ENCODE peak calls at places on chromosomes 3 and 15, in five cellular contexts. One of them, this sample, is unnamed.

GRCh38 chr3:133264920-133265319 is 134.9 kb upstream of the BFSP2 start:
- DNase-seq in stomach: no peak
- DNase-seq in H9: no peak
- DNase-seq in CD4-positive, alpha-beta memory T cell: no peak
- DNase-seq in CD4-positive, alpha-beta T cell: no peak
- DNase-seq in this sample: no peak

GRCh38 chr15:77719450-77719849 is 86.7 kb upstream of the LINGO1 start:
- DNase-seq in stomach: no peak
- DNase-seq in H9: no peak
- DNase-seq in CD4-positive, alpha-beta memory T cell: no peak
- DNase-seq in CD4-positive, alpha-beta T cell: no peak
- DNase-seq in this sample: no peak

GRCh38 chr15:45131510-45131909 is 1.7 kb downstream of the DUOX1 start:
- DNase-seq in stomach: no peak
- DNase-seq in H9: no peak
- DNase-seq in CD4-positive, alpha-beta memory T cell: no peak
- DNase-seq in CD4-positive, alpha-beta T cell: no peak
- DNase-seq in this sample: no peak

GRCh38 chr15:41936649-41937567 is 35.4 kb downstream of the EHD4 start:
- DNase-seq in stomach: peak
- DNase-seq in H9: no peak
- DNase-seq in CD4-positive, alpha-beta memory T cell: peak
- DNase-seq in CD4-positive, alpha-beta T cell: peak
- DNase-seq in this sample: peak

GRCh38 chr3:81339040-81339845 is 422.2 kb downstream of the GBE1 start:
- DNase-seq in stomach: no peak
- DNase-seq in H9: no peak
- DNase-seq in CD4-positive, alpha-beta memory T cell: no peak
- DNase-seq in CD4-positive, alpha-beta T cell: no peak
- DNase-seq in this sample: no peak

GRCh38 chr15:67691450-67691849 is 133.9 kb upstream of the SKOR1 start:
- DNase-seq in stomach: no peak
- DNase-seq in H9: no peak
- DNase-seq in CD4-positive, alpha-beta memory T cell: no peak
- DNase-seq in CD4-positive, alpha-beta T cell: no peak
- DNase-seq in this sample: no peak

GRCh38 chr15:78625621-78626280 is 5.0 kb upstream of the CHRNA3 start:
- DNase-seq in stomach: peak
- DNase-seq in H9: no peak
- DNase-seq in CD4-positive, alpha-beta memory T cell: no peak
- DNase-seq in CD4-positive, alpha-beta T cell: no peak
- DNase-seq in this sample: no peak

GRCh38 chr3:161602451-161602850 is 105.8 kb downstream of the OTOL1 start:
- DNase-seq in stomach: no peak
- DNase-seq in H9: no peak
- DNase-seq in CD4-positive, alpha-beta memory T cell: no peak
- DNase-seq in CD4-positive, alpha-beta T cell: no peak
- DNase-seq in this sample: no peak

GRCh38 chr3:192833177-192833890 is 84.3 kb downstream of the MB21D2 start:
- DNase-seq in stomach: no peak
- DNase-seq in H9: no peak
- DNase-seq in CD4-positive, alpha-beta memory T cell: no peak
- DNase-seq in CD4-positive, alpha-beta T cell: no peak
- DNase-seq in this sample: no peak

GRCh38 chr3:141710888-141711616 is 27.0 kb upstream of the RNF7 start:
- DNase-seq in stomach: no peak
- DNase-seq in H9: no peak
- DNase-seq in CD4-positive, alpha-beta memory T cell: no peak
- DNase-seq in CD4-positive, alpha-beta T cell: no peak
- DNase-seq in this sample: no peak
- H3K27ac ChIP-seq in stomach: no peak
- H3K27ac ChIP-seq in H9: no peak
- H3K27ac ChIP-seq in CD4-positive, alpha-beta memory T cell: no peak
- H3K27ac ChIP-seq in CD4-positive, alpha-beta T cell: no peak
- H3K27ac ChIP-seq in this sample: no peak

GRCh38 chr3:38149701-38150100 is 11.2 kb downstream of the MYD88 start:
- DNase-seq in stomach: no peak
- DNase-seq in H9: no peak
- DNase-seq in CD4-positive, alpha-beta memory T cell: no peak
- DNase-seq in CD4-positive, alpha-beta T cell: no peak
- DNase-seq in this sample: no peak

GRCh38 chr3:38153221-38153620 is 12.1 kb upstream of the OXSR1 start:
- DNase-seq in stomach: no peak
- DNase-seq in H9: no peak
- DNase-seq in CD4-positive, alpha-beta memory T cell: no peak
- DNase-seq in CD4-positive, alpha-beta T cell: no peak
- DNase-seq in this sample: no peak

GRCh38 chr3:38151667-38152265 is 13.3 kb downstream of the MYD88 start:
- DNase-seq in stomach: peak
- DNase-seq in H9: no peak
- DNase-seq in CD4-positive, alpha-beta memory T cell: peak
- DNase-seq in CD4-positive, alpha-beta T cell: no peak
- DNase-seq in this sample: peak

GRCh38 chr3:38152660-38153059 is 12.7 kb upstream of the OXSR1 start:
- DNase-seq in stomach: no peak
- DNase-seq in H9: no peak
- DNase-seq in CD4-positive, alpha-beta memory T cell: no peak
- DNase-seq in CD4-positive, alpha-beta T cell: no peak
- DNase-seq in this sample: no peak

DNA sequence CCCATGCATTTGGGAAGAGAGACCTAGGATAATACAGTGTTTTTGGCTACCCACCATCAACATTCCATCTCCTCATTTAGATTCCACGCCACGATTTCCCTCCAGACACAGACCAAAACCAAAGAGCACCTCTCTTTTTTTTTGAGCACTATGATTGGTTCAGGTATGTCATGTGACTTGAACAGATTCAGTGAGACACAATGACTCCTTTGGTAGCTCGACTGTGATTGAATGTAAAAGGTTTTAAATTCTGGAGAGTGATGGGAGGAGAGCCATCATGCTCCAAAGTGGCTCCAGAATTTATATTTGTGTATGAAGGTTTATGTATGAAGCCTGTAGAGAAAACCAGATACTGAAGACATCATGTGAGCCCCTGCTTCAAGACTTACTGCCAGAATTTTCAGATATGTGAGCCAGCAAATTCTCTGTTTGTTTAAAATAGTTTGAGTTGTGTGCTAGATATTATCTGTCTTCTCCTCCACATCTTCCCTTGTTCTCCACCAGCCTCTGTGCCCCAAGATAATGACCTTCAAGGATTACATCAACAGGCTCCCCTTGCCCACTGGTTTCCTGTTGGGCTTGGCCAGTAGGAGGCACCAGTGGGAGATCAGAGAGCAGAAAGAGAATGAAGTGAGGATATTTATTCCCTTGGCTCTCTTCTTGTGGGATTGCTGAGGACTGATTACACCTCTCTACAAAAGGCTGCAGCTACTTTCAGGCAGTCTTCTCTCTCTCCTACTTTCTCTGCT is 12.5 kb downstream of the MYD88 start:
- DNase-seq in stomach: no peak
- DNase-seq in H9: no peak
- DNase-seq in CD4-positive, alpha-beta memory T cell: no peak
- DNase-seq in CD4-positive, alpha-beta T cell: no peak
- DNase-seq in this sample: no peak
- H3K27ac ChIP-seq in stomach: peak
- H3K27ac ChIP-seq in H9: no peak
- H3K27ac ChIP-seq in CD4-positive, alpha-beta memory T cell: peak
- H3K27ac ChIP-seq in CD4-positive, alpha-beta T cell: no peak
- H3K27ac ChIP-seq in this sample: peak

GRCh38 chr3:124057453-124057852 is 65.5 kb upstream of the ROPN1 start:
- DNase-seq in stomach: no peak
- DNase-seq in H9: no peak
- DNase-seq in CD4-positive, alpha-beta memory T cell: no peak
- DNase-seq in CD4-positive, alpha-beta T cell: no peak
- DNase-seq in this sample: no peak
- H3K27ac ChIP-seq in stomach: no peak
- H3K27ac ChIP-seq in H9: no peak
- H3K27ac ChIP-seq in CD4-positive, alpha-beta memory T cell: no peak
- H3K27ac ChIP-seq in CD4-positive, alpha-beta T cell: no peak
- H3K27ac ChIP-seq in this sample: no peak

GRCh38 chr15:74799843-74800558 is 12.6 kb upstream of the LMAN1L start:
- DNase-seq in stomach: peak
- DNase-seq in H9: peak
- DNase-seq in CD4-positive, alpha-beta memory T cell: peak
- DNase-seq in CD4-positive, alpha-beta T cell: peak
- DNase-seq in this sample: peak

GRCh38 chr15:74795961-74796625 is 14.2 kb downstream of the CSK start:
- DNase-seq in stomach: no peak
- DNase-seq in H9: no peak
- DNase-seq in CD4-positive, alpha-beta memory T cell: peak
- DNase-seq in CD4-positive, alpha-beta T cell: no peak
- DNase-seq in this sample: no peak

GRCh38 chr15:74800559-74801094 is 12.0 kb upstream of the LMAN1L start:
- DNase-seq in stomach: no peak
- DNase-seq in H9: no peak
- DNase-seq in CD4-positive, alpha-beta memory T cell: no peak
- DNase-seq in CD4-positive, alpha-beta T cell: no peak
- DNase-seq in this sample: no peak

GRCh38 chr15:74799255-74799842 is 13.3 kb upstream of the LMAN1L start:
- DNase-seq in stomach: no peak
- DNase-seq in H9: no peak
- DNase-seq in CD4-positive, alpha-beta memory T cell: no peak
- DNase-seq in CD4-positive, alpha-beta T cell: no peak
- DNase-seq in this sample: no peak

DNA sequence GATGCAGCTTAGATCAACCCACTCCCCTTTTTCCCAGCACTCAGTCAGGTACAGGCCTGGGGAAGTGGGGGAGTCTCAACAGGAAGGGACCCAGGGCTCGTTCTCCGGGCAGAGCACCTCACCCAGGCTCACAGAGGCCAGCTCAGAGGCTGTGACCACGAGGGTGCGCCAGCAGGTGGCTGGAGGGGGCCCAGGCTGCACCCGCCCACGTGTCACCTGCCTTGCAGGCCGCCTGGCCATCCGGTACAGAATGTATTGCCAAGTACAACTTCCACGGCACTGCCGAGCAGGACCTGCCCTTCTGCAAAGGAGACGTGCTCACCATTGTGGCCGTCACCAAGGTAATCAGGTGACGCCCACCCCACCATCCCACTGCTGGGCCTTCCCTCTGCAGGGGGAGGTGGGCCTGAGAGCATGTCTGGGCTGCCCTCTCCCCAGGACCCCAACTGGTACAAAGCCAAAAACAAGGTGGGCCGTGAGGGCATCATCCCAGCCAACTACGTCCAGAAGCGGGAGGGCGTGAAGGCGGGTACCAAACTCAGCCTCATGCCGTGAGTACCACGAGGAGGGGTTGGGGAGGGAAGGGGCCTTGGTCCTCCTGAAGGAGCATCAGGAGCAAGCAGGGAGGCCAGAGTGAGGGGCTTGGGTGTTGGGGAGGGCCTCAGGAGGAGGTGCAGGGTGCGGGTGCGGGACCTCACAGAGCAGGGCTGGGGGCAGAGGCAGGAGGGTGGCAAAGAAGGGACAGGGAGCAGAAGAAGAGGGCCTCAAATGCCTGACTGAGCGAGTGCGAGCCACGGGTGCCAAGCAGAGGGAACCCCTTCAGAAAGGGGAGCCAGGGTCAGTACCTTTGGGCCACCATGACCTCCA is 14.0 kb upstream of the LMAN1L start:
- DNase-seq in stomach: peak
- DNase-seq in H9: no peak
- DNase-seq in CD4-positive, alpha-beta memory T cell: no peak
- DNase-seq in CD4-positive, alpha-beta T cell: no peak
- DNase-seq in this sample: no peak
- H3K27ac ChIP-seq in stomach: peak
- H3K27ac ChIP-seq in H9: no peak
- H3K27ac ChIP-seq in CD4-positive, alpha-beta memory T cell: peak
- H3K27ac ChIP-seq in CD4-positive, alpha-beta T cell: peak
- H3K27ac ChIP-seq in this sample: no peak

GRCh38 chr15:60130398-60130797 is 126.3 kb downstream of the FOXB1 start:
- DNase-seq in stomach: no peak
- DNase-seq in H9: no peak
- DNase-seq in CD4-positive, alpha-beta memory T cell: no peak
- DNase-seq in CD4-positive, alpha-beta T cell: no peak
- DNase-seq in this sample: no peak

GRCh38 chr15:60130811-60131210 is 126.7 kb downstream of the FOXB1 start:
- DNase-seq in stomach: no peak
- DNase-seq in H9: no peak
- DNase-seq in CD4-positive, alpha-beta memory T cell: no peak
- DNase-seq in CD4-positive, alpha-beta T cell: no peak
- DNase-seq in this sample: no peak

GRCh38 chr15:60128000-60128376 is 123.9 kb downstream of the FOXB1 start:
- DNase-seq in stomach: no peak
- DNase-seq in H9: no peak
- DNase-seq in CD4-positive, alpha-beta memory T cell: no peak
- DNase-seq in CD4-positive, alpha-beta T cell: no peak
- DNase-seq in this sample: no peak

GRCh38 chr15:60126661-60127060 is 122.5 kb downstream of the FOXB1 start:
- DNase-seq in stomach: no peak
- DNase-seq in H9: no peak
- DNase-seq in CD4-positive, alpha-beta memory T cell: no peak
- DNase-seq in CD4-positive, alpha-beta T cell: no peak
- DNase-seq in this sample: no peak

GRCh38 chr15:60128710-60129109 is 124.6 kb downstream of the FOXB1 start:
- DNase-seq in stomach: no peak
- DNase-seq in H9: no peak
- DNase-seq in CD4-positive, alpha-beta memory T cell: no peak
- DNase-seq in CD4-positive, alpha-beta T cell: no peak
- DNase-seq in this sample: no peak
- H3K27ac ChIP-seq in stomach: no peak
- H3K27ac ChIP-seq in H9: no peak
- H3K27ac ChIP-seq in CD4-positive, alpha-beta memory T cell: no peak
- H3K27ac ChIP-seq in CD4-positive, alpha-beta T cell: no peak
- H3K27ac ChIP-seq in this sample: no peak

GRCh38 chr15:99486371-99487336 is 79.1 kb upstream of the MEF2A start:
- DNase-seq in stomach: peak
- DNase-seq in H9: peak
- DNase-seq in CD4-positive, alpha-beta memory T cell: no peak
- DNase-seq in CD4-positive, alpha-beta T cell: no peak
- DNase-seq in this sample: no peak
- H3K27ac ChIP-seq in stomach: peak
- H3K27ac ChIP-seq in H9: no peak
- H3K27ac ChIP-seq in CD4-positive, alpha-beta memory T cell: no peak
- H3K27ac ChIP-seq in CD4-positive, alpha-beta T cell: no peak
- H3K27ac ChIP-seq in this sample: no peak

GRCh38 chr3:151476344-151477018 is 15.6 kb upstream of the IGSF10 start:
- DNase-seq in stomach: no peak
- DNase-seq in H9: peak
- DNase-seq in CD4-positive, alpha-beta memory T cell: no peak
- DNase-seq in CD4-positive, alpha-beta T cell: no peak
- DNase-seq in this sample: no peak
- H3K27ac ChIP-seq in stomach: no peak
- H3K27ac ChIP-seq in H9: no peak
- H3K27ac ChIP-seq in CD4-positive, alpha-beta memory T cell: no peak
- H3K27ac ChIP-seq in CD4-positive, alpha-beta T cell: no peak
- H3K27ac ChIP-seq in this sample: no peak

DNA sequence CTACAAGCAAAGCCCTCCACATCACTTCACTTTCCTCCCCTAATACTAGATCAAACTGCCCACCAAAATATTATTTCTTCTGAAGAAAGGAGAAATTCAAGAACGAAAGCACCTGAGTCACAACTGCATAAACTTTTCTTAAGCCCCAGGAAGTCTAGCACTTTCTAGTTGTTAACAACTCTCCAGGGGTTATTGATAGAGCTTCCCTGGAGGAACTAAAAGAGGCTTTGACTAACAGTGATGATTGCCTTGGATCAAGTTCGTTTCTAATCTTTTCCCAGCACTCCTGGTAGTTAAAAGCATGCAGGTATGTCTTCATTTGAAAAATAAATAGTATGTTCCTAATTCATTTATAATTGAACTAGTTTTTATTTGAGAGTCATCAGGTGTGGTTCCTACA is 917.0 kb downstream of the TUSC7 start:
- DNase-seq in stomach: no peak
- DNase-seq in H9: no peak
- DNase-seq in CD4-positive, alpha-beta memory T cell: no peak
- DNase-seq in CD4-positive, alpha-beta T cell: no peak
- DNase-seq in this sample: no peak
- H3K27ac ChIP-seq in stomach: no peak
- H3K27ac ChIP-seq in H9: no peak
- H3K27ac ChIP-seq in CD4-positive, alpha-beta memory T cell: no peak
- H3K27ac ChIP-seq in CD4-positive, alpha-beta T cell: no peak
- H3K27ac ChIP-seq in this sample: no peak